ENCODE peak calls at places on chromosome 16, in six cellular contexts. N, Z, P, O, M and X are unnamed samples. For H3K4me1, the result is how much of the 10 kb centered on the place peaks cover.

GRCh38 chr16:46785076-46785845 is 37.1 kb upstream of the MYLK3 start:
- DNase-seq in N (no peak), Z (no peak), P (no peak), O (no peak), M (no peak), X (no peak)

GRCh38 chr16:85986931-85987749 is 88.2 kb downstream of the IRF8 start:
- DNase-seq in N (no peak), Z (no peak), P (no peak), O (no peak), M (peak), X (no peak)

GRCh38 chr16:31505483-31505882 is 2.7 kb downstream of the RUSF1 start:
- DNase-seq in N (no peak), Z (no peak), P (no peak), O (no peak), M (no peak), X (no peak)

GRCh38 chr16:48496571-48497095 is 111.4 kb upstream of the SIAH1 start:
- DNase-seq in N (no peak), Z (no peak), P (no peak), O (no peak), M (no peak), X (no peak)

GRCh38 chr16:23869052-23869451 is 33.3 kb downstream of the PRKCB start:
- DNase-seq in N (no peak), Z (no peak), P (no peak), O (no peak), M (no peak), X (no peak)

GRCh38 chr16:14303654-14304394 is 232.7 kb downstream of the MRTFB start:
- DNase-seq in N (no peak), Z (no peak), P (peak), O (no peak), M (no peak), X (no peak)

GRCh38 chr16:87409781-87410180 is 17.6 kb downstream of the MAP1LC3B start:
- DNase-seq in N (no peak), Z (no peak), P (no peak), O (no peak), M (no peak), X (no peak)

GRCh38 chr16:69848635-69849545 is 86.8 kb downstream of the WWP2 start:
- DNase-seq in N (peak), Z (peak), P (peak), O (peak), M (peak), X (peak)

GRCh38 chr16:88510091-88510719 is 57.1 kb downstream of the ZFPM1 start:
- DNase-seq in N (no peak), Z (no peak), P (no peak), O (no peak), M (no peak), X (no peak)

GRCh38 chr16:48596326-48596725 is 13.7 kb downstream of the N4BP1 start:
- DNase-seq in N (no peak), Z (no peak), P (no peak), O (no peak), M (no peak), X (no peak)

GRCh38 chr16:88368036-88368435 is 14.7 kb upstream of the ZNF469 start:
- DNase-seq in N (no peak), Z (no peak), P (no peak), O (no peak), M (no peak), X (no peak)

GRCh38 chr16:78522327-78522726 is 422.9 kb downstream of the WWOX start:
- DNase-seq in N (no peak), Z (no peak), P (no peak), O (no peak), M (no peak), X (no peak)

GRCh38 chr16:5918553-5919127 is 821.0 kb upstream of the EEF2KMT start:
- DNase-seq in N (no peak), Z (no peak), P (no peak), O (no peak), M (peak), X (no peak)

GRCh38 chr16:67459066-67459857 is 21.7 kb downstream of the ATP6V0D1 start:
- DNase-seq in N (no peak), Z (no peak), P (peak), O (peak), M (peak), X (peak)
- H3K4me1 ChIP-seq in N (half or more), Z (under half), P (half or more), O (half or more), M (half or more), X (half or more)

DNA sequence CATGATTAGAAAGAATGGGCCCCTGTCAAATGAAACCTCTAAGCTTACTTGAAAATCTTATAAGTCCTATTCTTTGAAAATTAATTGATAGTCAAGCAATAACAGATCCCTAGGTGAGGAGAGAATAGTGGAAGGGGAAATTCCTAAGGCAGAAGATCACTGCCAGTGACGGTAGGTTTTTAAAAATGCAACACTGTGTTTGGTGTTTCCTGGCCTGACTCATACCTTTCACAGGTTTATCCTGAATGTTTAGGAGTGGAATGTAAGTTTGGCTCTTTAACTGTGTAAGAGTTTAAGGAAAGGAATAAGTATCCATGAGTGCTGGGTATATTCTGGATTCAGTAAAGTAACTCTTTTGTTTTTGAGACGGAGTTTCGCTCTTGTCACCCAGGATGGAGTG is 23.8 kb downstream of the HAPSTR1 start:
- DNase-seq in N (no peak), Z (no peak), P (no peak), O (peak), M (no peak), X (no peak)
- H3K4me1 ChIP-seq in N (half or more), Z (under half), P (under half), O (under half), M (under half), X (under half)

DNA sequence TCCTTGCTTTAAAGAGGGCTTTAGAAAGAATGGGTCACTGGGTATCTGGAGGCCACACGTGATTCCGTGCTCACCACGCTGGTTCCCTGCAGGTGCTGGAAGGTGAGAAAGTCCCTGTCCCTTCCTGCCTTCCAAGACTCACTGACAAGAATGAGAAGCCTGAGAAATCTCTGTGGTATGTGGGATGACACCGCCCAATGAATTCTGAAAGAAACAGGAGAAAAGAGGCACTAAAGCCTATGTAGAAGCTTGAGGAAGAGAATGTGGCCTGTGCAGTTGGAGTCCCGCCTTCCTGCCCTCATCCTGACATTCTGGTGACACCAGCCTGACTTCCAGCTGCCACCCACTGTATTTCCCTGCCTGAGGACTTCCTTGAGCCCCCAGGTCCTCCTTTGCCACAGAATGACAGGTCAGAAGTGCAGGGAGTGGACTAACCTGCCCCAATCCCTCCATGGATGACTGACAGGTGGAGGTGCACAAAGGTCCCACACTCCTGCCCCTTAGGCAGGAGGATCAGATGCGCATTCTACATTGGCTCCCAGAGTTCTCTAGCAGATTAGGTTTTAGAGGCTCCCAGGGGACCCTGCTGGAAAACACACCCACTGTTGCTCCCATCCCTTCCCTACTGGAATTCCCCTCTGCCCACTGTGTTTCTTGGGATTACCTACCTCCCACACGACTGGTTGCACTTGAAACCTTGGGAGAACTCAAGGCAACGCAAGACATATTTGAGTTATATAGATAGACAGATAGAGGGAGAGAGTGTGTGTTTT is 38.6 kb upstream of the TENT4B start:
- DNase-seq in N (no peak), Z (no peak), P (no peak), O (no peak), M (no peak), X (no peak)
- H3K4me1 ChIP-seq in N (under half), Z (under half), P (under half), O (under half), M (under half), X (under half)

GRCh38 chr16:80480664-80481063 is 60.1 kb upstream of the DYNLRB2 start:
- DNase-seq in N (no peak), Z (no peak), P (no peak), O (no peak), M (no peak), X (no peak)

DNA sequence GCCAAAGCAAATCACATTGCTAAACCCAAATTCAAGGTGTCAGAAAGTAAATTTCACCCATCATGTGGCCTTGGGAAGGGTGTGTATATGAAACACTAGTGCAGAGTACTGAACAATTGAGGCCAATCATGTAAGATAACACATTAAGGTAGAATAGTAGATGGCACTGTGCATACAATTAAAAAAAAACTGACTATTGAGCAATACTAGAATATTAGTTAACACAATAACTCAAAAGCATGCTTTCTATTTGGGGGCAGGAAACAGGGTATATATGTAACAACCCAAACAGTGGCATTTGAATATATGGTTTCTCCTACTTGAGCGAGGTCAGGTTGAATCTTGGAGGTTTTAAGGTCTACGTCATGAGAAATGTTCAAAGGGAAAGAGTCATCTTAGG is 63.0 kb upstream of the DYNLRB2 start:
- DNase-seq in N (no peak), Z (no peak), P (no peak), O (no peak), M (no peak), X (no peak)
- H3K4me1 ChIP-seq in N (under half), Z (under half), P (under half), O (under half), M (under half), X (under half)

GRCh38 chr16:68778551-68779231 is 41.6 kb downstream of the CDH1 start:
- DNase-seq in N (no peak), Z (no peak), P (peak), O (peak), M (peak), X (no peak)
- H3K4me1 ChIP-seq in N (under half), Z (under half), P (half or more), O (under half), M (under half), X (under half)

DNA sequence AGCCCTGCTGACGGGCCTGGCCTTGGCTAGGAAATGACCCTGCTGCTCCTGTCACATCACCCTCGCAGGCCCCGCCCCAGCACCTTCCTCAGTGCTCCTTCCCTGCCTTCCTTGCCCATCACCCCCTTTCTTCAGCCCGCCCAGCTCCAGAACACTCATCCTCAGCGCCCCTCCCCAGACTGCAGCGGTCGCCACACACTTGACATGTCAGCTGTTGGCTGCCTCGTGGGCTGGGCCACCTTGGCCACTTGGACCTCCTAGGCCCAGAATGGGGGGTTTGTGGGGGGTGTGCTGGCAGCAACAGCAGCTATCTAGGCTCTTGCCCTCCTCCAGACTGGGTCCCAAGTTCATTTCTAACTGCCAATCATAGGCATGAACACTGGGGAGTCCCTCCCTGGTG is 10.6 kb downstream of the ELMO3 start:
- DNase-seq in N (no peak), Z (no peak), P (no peak), O (no peak), M (no peak), X (no peak)
- H3K4me1 ChIP-seq in N (under half), Z (under half), P (under half), O (under half), M (under half), X (under half)

GRCh38 chr16:81814751-81815428 is 35.8 kb downstream of the PLCG2 start:
- DNase-seq in N (no peak), Z (no peak), P (no peak), O (no peak), M (no peak), X (no peak)
- H3K4me1 ChIP-seq in N (under half), Z (under half), P (under half), O (under half), M (under half), X (under half)

DNA sequence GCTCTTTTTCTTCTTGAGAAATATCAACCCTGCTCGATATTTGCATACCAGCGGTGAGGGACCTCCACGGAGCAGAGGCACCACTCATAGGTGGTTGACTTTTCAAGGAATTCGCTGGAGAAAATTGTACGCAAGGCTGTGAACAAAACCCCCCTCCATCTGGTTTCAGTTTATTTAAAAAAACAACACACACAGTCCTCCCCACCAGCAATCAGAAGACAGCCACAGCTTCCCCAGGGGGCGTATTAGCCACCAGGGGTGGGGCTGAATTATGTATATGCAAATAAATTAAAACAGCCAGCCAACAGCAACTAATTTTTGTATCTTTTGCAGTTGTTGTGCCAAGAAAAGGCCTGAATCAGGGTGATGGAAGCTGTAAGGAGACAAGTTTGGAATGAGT is 5.9 kb upstream of the HSD11B2 start:
- DNase-seq in N (no peak), Z (no peak), P (no peak), O (no peak), M (no peak), X (no peak)
- H3K4me1 ChIP-seq in N (under half), Z (under half), P (under half), O (under half), M (under half), X (under half)

GRCh38 chr16:84532855-84533486 is 28.5 kb upstream of the MEAK7 start:
- DNase-seq in N (no peak), Z (peak), P (no peak), O (no peak), M (no peak), X (no peak)

GRCh38 chr16:84532299-84532724 is 27.9 kb upstream of the MEAK7 start:
- DNase-seq in N (no peak), Z (peak), P (peak), O (peak), M (no peak), X (peak)

GRCh38 chr16:84535408-84535807 is 30.9 kb upstream of the MEAK7 start:
- DNase-seq in N (no peak), Z (no peak), P (no peak), O (no peak), M (no peak), X (no peak)

GRCh38 chr16:84535851-84536250 is 31.4 kb upstream of the MEAK7 start:
- DNase-seq in N (no peak), Z (no peak), P (no peak), O (no peak), M (no peak), X (no peak)

DNA sequence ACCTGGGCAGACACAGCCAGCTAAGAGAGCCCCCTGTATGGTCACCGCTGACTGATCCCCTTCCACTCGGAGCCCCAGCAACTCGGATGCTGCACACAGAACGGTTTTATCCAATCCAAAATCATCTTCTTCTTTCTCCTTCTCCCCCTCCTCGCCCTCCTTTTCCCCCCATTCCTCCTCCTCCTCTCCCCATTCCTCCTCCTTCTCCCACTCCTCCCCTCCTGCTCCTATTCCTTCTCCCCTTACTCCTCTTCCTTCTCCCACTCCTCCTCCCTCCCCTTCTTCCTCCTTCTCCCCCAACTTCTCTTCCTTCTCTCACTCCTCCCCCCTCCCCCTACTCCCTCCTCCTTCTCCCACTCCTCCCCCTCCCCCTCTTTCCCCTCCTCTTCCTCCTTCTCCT is 30.4 kb upstream of the MEAK7 start:
- DNase-seq in N (no peak), Z (no peak), P (no peak), O (no peak), M (no peak), X (no peak)
- H3K4me1 ChIP-seq in N (under half), Z (under half), P (under half), O (under half), M (under half), X (under half)

GRCh38 chr16:4561565-4561964 is 5.4 kb downstream of the C16orf96 start:
- DNase-seq in N (no peak), Z (no peak), P (no peak), O (no peak), M (no peak), X (no peak)

GRCh38 chr16:4556580-4556979 is 440 bp downstream of the C16orf96 start:
- DNase-seq in N (no peak), Z (no peak), P (no peak), O (no peak), M (no peak), X (no peak)

GRCh38 chr16:4550587-4550986 is 5.6 kb upstream of the C16orf96 start:
- DNase-seq in N (no peak), Z (no peak), P (no peak), O (no peak), M (no peak), X (no peak)

GRCh38 chr16:4558026-4558425 is 1.9 kb downstream of the C16orf96 start:
- DNase-seq in N (no peak), Z (no peak), P (no peak), O (no peak), M (no peak), X (no peak)

GRCh38 chr16:4556112-4556511 is at the start of gene C16orf96:
- DNase-seq in N (no peak), Z (no peak), P (no peak), O (peak), M (no peak), X (no peak)
- H3K4me1 ChIP-seq in N (under half), Z (under half), P (under half), O (under half), M (under half), X (under half)